ENCODE peak calls at places on chromosomes 16 and 17, in four cellular contexts. W is GM12878, B is K562, D is HepG2. S is an unnamed sample.

GRCh38 chr17:13940858-13941665 is 128.2 kb upstream of the COX10 start:
- DNase-seq in B (no peak), D (no peak), W (no peak), S (peak; percentile 10)

GRCh38 chr17:34872640-34873039 is 88.6 kb downstream of the CCT6B start:
- DNase-seq in W (no peak), B (no peak), D (no peak), S (no peak)

GRCh38 chr17:57355090-57355859 is 99.0 kb downstream of the MSI2 start:
- DNase-seq in B (no peak), W (no peak), D (no peak), S (no peak)

GRCh38 chr17:13550291-13550690 is 51.4 kb downstream of the HS3ST3A1 start:
- DNase-seq in D (no peak), B (no peak), W (no peak), S (no peak)

GRCh38 chr17:48358203-48358602 is 71.8 kb downstream of the SKAP1 start:
- DNase-seq in W (no peak), B (no peak), D (no peak), S (no peak)

GRCh38 chr16:55539049-55539448 is 27.4 kb upstream of the CAPNS2 start:
- DNase-seq in B (no peak), D (no peak), W (no peak), S (no peak)

GRCh38 chr16:24988593-24989338 is 26.4 kb downstream of the ARHGAP17 start:
- DNase-seq in D (peak; percentile 75), B (no peak), W (no peak), S (peak; percentile 30)

GRCh38 chr16:85661131-85662035 is 27.4 kb downstream of the GINS2 start:
- DNase-seq in D (no peak), W (no peak), B (no peak), S (no peak)

GRCh38 chr16:81550412-81550768 is 105.8 kb downstream of the CMIP start:
- DNase-seq in B (no peak), D (peak; percentile 32), W (no peak), S (no peak)

GRCh38 chr16:81429045-81429521 is 15.5 kb upstream of the CMIP start:
- DNase-seq in B (peak; percentile 42), W (no peak), D (peak; percentile 76), S (no peak)

GRCh38 chr17:9023389-9024210 is 2.3 kb downstream of the NTN1 start:
- DNase-seq in D (no peak), W (no peak), B (no peak), S (no peak)

GRCh38 chr16:56262148-56262878 is 71.0 kb downstream of the GNAO1 start:
- DNase-seq in W (no peak), B (peak; percentile 87), D (no peak), S (no peak)

GRCh38 chr17:17416007-17416399 is 60.8 kb upstream of the MED9 start:
- DNase-seq in D (peak; percentile 91), W (peak; percentile 31), B (peak; percentile 85), S (peak; percentile 86)

GRCh38 chr17:7686221-7687071 is 844 bp downstream of the TP53 start:
- DNase-seq in D (peak; percentile 77), B (peak; percentile 43), W (peak; percentile 86), S (peak; percentile 95)

GRCh38 chr16:75946058-75946457 is 219.8 kb upstream of the CPHXL start:
- DNase-seq in W (no peak), B (no peak), D (no peak), S (no peak)

GRCh38 chr16:4945560-4946502 is 8.9 kb upstream of the PPL start:
- DNase-seq in D (no peak), W (no peak), B (no peak), S (peak; percentile 74)

GRCh38 chr17:50935201-50936124 is 69.3 kb upstream of the TOB1 start:
- DNase-seq in D (peak; percentile 63), W (no peak), B (no peak), S (peak; percentile 98)

GRCh38 chr17:7929158-7930029 is at the start of gene KCNAB3:
- DNase-seq in W (no peak), B (no peak), D (no peak), S (peak; percentile 31)

GRCh38 chr17:75589919-75590303 is 2.3 kb downstream of the MYO15B start:
- DNase-seq in B (no peak), D (no peak), W (no peak), S (no peak)

GRCh38 chr17:75590314-75590761 is 2.7 kb downstream of the MYO15B start:
- DNase-seq in W (no peak), D (no peak), B (no peak), S (no peak)

GRCh38 chr17:75588546-75589016 is 981 bp downstream of the MYO15B start:
- DNase-seq in B (no peak), W (no peak), D (no peak), S (no peak)

GRCh38 chr17:75589017-75589918 is 1.7 kb downstream of the MYO15B start:
- DNase-seq in W (peak; percentile 48), B (peak; percentile 99), D (peak; percentile 78), S (peak; percentile 91)

GRCh38 chr17:75587718-75588545 is at the start of gene MYO15B:
- DNase-seq in W (no peak), D (no peak), B (peak; percentile 43), S (no peak)
- TF ChIP-seq POLR2AphosphoS2 in W (no peak), D (no peak), B (no peak), S (no peak)

GRCh38 chr17:74750327-74751069 is 2.1 kb downstream of the NHERF1 start:
- DNase-seq in D (peak; percentile 93), W (no peak), B (no peak), S (no peak)
- H3K4me3 ChIP-seq in D (peak overlapping the region; percentile 99), W (peak overlapping the region; percentile 96), B (peak overlapping the region; percentile 93), S (no peak overlapping the region)

GRCh38 chr17:76341301-76341700 is 12.4 kb downstream of the PRPSAP1 start:
- DNase-seq in W (no peak), B (no peak), D (no peak), S (no peak)
- TF ChIP-seq RAD21 in W (no peak), B (no peak), D (no peak), S (no peak)

DNA sequence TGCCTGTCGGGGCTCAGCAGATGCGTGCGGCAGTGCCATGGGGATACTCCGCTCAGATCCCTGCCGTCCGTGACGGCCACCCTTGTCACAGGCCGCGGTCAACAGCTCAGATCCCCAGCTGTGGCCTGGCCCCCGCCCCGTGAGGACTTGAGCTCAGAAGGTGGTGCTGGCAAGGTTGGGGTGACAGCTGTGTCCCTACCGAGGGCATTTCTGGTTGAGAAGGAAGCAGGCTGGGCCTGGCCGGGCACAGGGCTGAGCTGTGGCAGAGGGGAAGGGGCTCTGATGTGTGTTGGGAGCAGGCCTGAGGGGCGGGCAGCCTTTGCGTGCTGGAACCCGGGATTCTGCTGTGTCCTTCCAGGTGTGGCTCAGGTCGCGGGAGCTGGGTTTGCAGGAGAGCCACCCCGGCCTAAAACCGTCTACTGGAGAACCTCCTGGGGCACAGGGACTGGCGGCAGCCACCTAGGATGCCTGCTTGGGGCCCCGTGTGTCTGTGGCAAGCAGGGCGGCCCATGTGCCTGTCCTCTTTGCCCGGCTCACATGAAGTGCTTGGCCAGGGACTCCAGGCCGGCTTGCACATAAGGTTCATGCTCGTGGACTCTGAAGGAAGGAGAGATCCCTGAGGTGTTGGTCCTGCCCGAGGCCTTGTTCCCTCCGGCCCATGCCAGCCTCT is 5.1 kb downstream of the UBE2I start:
- DNase-seq in W (no peak), D (no peak), B (no peak), S (no peak)
- TF ChIP-seq POLR2AphosphoS2 in W (no peak), D (no peak), B (no peak), S (no peak)

GRCh38 chr17:68514809-68515208 is 2.6 kb downstream of the PRKAR1A start:
- DNase-seq in B (no peak), D (peak; percentile 21), W (no peak), S (peak; percentile 20)
- H3K4me3 ChIP-seq in B (no peak overlapping the region), D (peak overlapping the region; percentile 91), W (peak overlapping the region; percentile 88), S (no peak overlapping the region)

GRCh38 chr16:3182608-3183444 is 5.2 kb upstream of the OR1F1 start:
- DNase-seq in W (no peak), D (peak; percentile 70), B (peak; percentile 64), S (peak; percentile 67)
- TF ChIP-seq RAD21 in W (peak; percentile 43), D (no peak), B (peak; percentile 63), S (peak; percentile 23)

GRCh38 chr17:39401412-39402278 is at the start of gene FBXL20:
- DNase-seq in B (peak; percentile 99), W (peak; percentile 41), D (peak; percentile 89), S (peak; percentile 98)

GRCh38 chr17:39400547-39401411 is 647 bp downstream of the FBXL20 start:
- DNase-seq in B (no peak), D (no peak), W (no peak), S (no peak)

GRCh38 chr17:39404542-39405378 is 3.3 kb upstream of the FBXL20 start:
- DNase-seq in D (no peak), B (peak; percentile 19), W (no peak), S (peak; percentile 80)

GRCh38 chr17:39402279-39402889 is 958 bp upstream of the FBXL20 start:
- DNase-seq in D (peak; percentile 95), W (peak; percentile 60), B (peak; percentile 96), S (peak; percentile 98)

DNA sequence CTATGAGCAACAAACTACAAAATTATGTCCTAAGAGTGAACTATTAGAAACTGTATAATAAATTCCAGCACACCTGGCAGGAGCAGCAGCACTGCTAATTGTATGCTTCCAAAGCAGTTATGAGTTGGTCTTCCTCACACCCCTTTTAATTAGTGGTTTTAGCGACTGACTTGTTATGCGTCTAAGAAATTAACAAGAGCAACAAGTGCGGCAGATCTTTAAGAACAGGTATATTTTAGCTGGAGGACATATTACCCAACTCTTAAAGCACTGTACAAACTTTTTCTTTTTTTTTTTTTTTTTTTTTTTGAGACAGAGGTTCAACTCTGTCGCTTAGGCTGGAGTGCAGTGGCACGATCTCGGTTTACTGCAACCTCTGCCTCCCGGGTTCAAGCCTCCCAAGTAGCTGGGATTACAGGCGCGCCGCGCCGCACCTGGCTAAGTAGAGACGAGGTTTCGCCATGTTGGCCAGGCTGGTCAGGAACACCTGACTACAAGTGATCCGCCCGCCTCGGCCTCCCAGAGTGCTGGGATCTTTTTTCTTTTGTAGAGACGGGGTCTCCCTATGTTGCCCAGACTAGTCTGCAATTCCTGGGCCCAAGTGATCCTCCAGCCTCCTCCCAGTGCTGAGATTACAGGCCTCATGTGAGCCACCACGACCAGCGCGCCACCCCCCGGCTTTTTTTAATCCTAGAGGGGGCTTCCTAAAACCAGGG is 1.6 kb upstream of the FBXL20 start:
- DNase-seq in W (no peak), B (no peak), D (no peak), S (no peak)
- TF ChIP-seq POLR2AphosphoS2 in W (no peak), B (no peak), D (no peak), S (no peak)

S was measured in A549.